ENCODE peak calls at places on chromosome 11, in six cellular contexts. One of them, this sample, is unnamed.

GRCh38 chr11:86955674-86956522 is 703 bp upstream of the FZD4 start:
- DNase-seq in lower lobe of right lung: peak
- DNase-seq in astrocyte of the hippocampus: peak
- DNase-seq in progenitor cell of endocrine pancreas: peak
- DNase-seq in cardiac muscle cell: peak
- DNase-seq in ovary: peak
- DNase-seq in this sample: peak

GRCh38 chr11:6402561-6402981 is 12.3 kb downstream of the SMPD1 start:
- DNase-seq in progenitor cell of endocrine pancreas: no peak
- DNase-seq in cardiac muscle cell: no peak
- DNase-seq in ovary: no peak
- DNase-seq in lower lobe of right lung: no peak
- DNase-seq in astrocyte of the hippocampus: no peak
- DNase-seq in this sample: no peak

GRCh38 chr11:109733245-109733644 is 311.3 kb downstream of the C11orf87 start:
- DNase-seq in progenitor cell of endocrine pancreas: no peak
- DNase-seq in lower lobe of right lung: no peak
- DNase-seq in cardiac muscle cell: no peak
- DNase-seq in astrocyte of the hippocampus: peak
- DNase-seq in ovary: no peak
- DNase-seq in this sample: no peak

GRCh38 chr11:124745835-124746620 is 6.0 kb downstream of the VSIG2 start:
- DNase-seq in ovary: no peak
- DNase-seq in progenitor cell of endocrine pancreas: no peak
- DNase-seq in cardiac muscle cell: no peak
- DNase-seq in lower lobe of right lung: no peak
- DNase-seq in astrocyte of the hippocampus: no peak
- DNase-seq in this sample: no peak

GRCh38 chr11:20555783-20556182 is 43.6 kb upstream of the SLC6A5 start:
- DNase-seq in ovary: no peak
- DNase-seq in progenitor cell of endocrine pancreas: no peak
- DNase-seq in lower lobe of right lung: no peak
- DNase-seq in cardiac muscle cell: no peak
- DNase-seq in astrocyte of the hippocampus: no peak
- DNase-seq in this sample: no peak

GRCh38 chr11:34640050-34640971 is 19.4 kb downstream of the EHF start:
- DNase-seq in progenitor cell of endocrine pancreas: peak
- DNase-seq in ovary: no peak
- DNase-seq in astrocyte of the hippocampus: no peak
- DNase-seq in cardiac muscle cell: no peak
- DNase-seq in lower lobe of right lung: peak
- DNase-seq in this sample: no peak

GRCh38 chr11:74826901-74827300 is 78.3 kb downstream of the RNF169 start:
- DNase-seq in lower lobe of right lung: no peak
- DNase-seq in ovary: no peak
- DNase-seq in progenitor cell of endocrine pancreas: no peak
- DNase-seq in cardiac muscle cell: no peak
- DNase-seq in astrocyte of the hippocampus: no peak
- DNase-seq in this sample: no peak

GRCh38 chr11:17473071-17473744 is 3.4 kb downstream of the ABCC8 start:
- DNase-seq in lower lobe of right lung: no peak
- DNase-seq in astrocyte of the hippocampus: peak
- DNase-seq in progenitor cell of endocrine pancreas: no peak
- DNase-seq in cardiac muscle cell: peak
- DNase-seq in ovary: no peak
- DNase-seq in this sample: peak

GRCh38 chr11:59040607-59041006 is 45.5 kb upstream of the GLYATL1B start:
- DNase-seq in astrocyte of the hippocampus: no peak
- DNase-seq in progenitor cell of endocrine pancreas: no peak
- DNase-seq in ovary: no peak
- DNase-seq in lower lobe of right lung: no peak
- DNase-seq in cardiac muscle cell: no peak
- DNase-seq in this sample: no peak

GRCh38 chr11:44993971-44994705 is 43.5 kb upstream of the TP53I11 start:
- DNase-seq in ovary: no peak
- DNase-seq in astrocyte of the hippocampus: no peak
- DNase-seq in progenitor cell of endocrine pancreas: no peak
- DNase-seq in lower lobe of right lung: no peak
- DNase-seq in cardiac muscle cell: no peak
- DNase-seq in this sample: no peak